ENCODE peak calls at places on chromosomes 13 and 19, in seven cellular contexts. One of them, this sample, is unnamed. For H3K9me3, the result is how much of the 10 kb centered on the place peaks cover.

GRCh38 chr13:43686557-43686956 is 100.2 kb downstream of the ENOX1 start:
- DNase-seq in ovary: peak
- DNase-seq in PC-9: no peak
- DNase-seq in Caco-2: peak
- DNase-seq in sigmoid colon: peak
- DNase-seq in CD8-positive, alpha-beta memory T cell: no peak
- DNase-seq in transverse colon: no peak
- DNase-seq in this sample: peak

GRCh38 chr19:43505186-43505456 is 575 bp upstream of the PHLDB3 start:
- DNase-seq in ovary: no peak
- DNase-seq in PC-9: no peak
- DNase-seq in Caco-2: no peak
- DNase-seq in sigmoid colon: no peak
- DNase-seq in CD8-positive, alpha-beta memory T cell: no peak
- DNase-seq in transverse colon: no peak
- DNase-seq in this sample: no peak

GRCh38 chr13:26476111-26476743 is 81.3 kb upstream of the WASF3 start:
- DNase-seq in ovary: no peak
- DNase-seq in PC-9: no peak
- DNase-seq in Caco-2: no peak
- DNase-seq in sigmoid colon: no peak
- DNase-seq in CD8-positive, alpha-beta memory T cell: no peak
- DNase-seq in transverse colon: no peak
- DNase-seq in this sample: peak

GRCh38 chr19:10769533-10770491 is 51.9 kb downstream of the DNM2 start:
- DNase-seq in ovary: peak
- DNase-seq in PC-9: no peak
- DNase-seq in Caco-2: no peak
- DNase-seq in sigmoid colon: peak
- DNase-seq in CD8-positive, alpha-beta memory T cell: no peak
- DNase-seq in transverse colon: peak
- DNase-seq in this sample: peak

GRCh38 chr19:16078311-16078758 is 2.0 kb downstream of the TPM4 start:
- DNase-seq in ovary: no peak
- DNase-seq in PC-9: no peak
- DNase-seq in Caco-2: no peak
- DNase-seq in sigmoid colon: peak
- DNase-seq in CD8-positive, alpha-beta memory T cell: no peak
- DNase-seq in transverse colon: peak
- DNase-seq in this sample: no peak

GRCh38 chr13:94860981-94861407 is 148.6 kb upstream of the SOX21 start:
- DNase-seq in ovary: no peak
- DNase-seq in PC-9: no peak
- DNase-seq in Caco-2: no peak
- DNase-seq in sigmoid colon: no peak
- DNase-seq in CD8-positive, alpha-beta memory T cell: no peak
- DNase-seq in transverse colon: no peak
- DNase-seq in this sample: no peak

GRCh38 chr13:39618546-39618945 is 15.6 kb upstream of the LHFPL6 start:
- DNase-seq in ovary: no peak
- DNase-seq in PC-9: no peak
- DNase-seq in Caco-2: no peak
- DNase-seq in sigmoid colon: no peak
- DNase-seq in CD8-positive, alpha-beta memory T cell: no peak
- DNase-seq in transverse colon: no peak
- DNase-seq in this sample: no peak

GRCh38 chr13:23549724-23550123 is 20.5 kb upstream of the TNFRSF19 start:
- DNase-seq in ovary: no peak
- DNase-seq in PC-9: no peak
- DNase-seq in Caco-2: no peak
- DNase-seq in sigmoid colon: no peak
- DNase-seq in CD8-positive, alpha-beta memory T cell: no peak
- DNase-seq in transverse colon: no peak
- DNase-seq in this sample: no peak

GRCh38 chr13:27283906-27284523 is 13.4 kb downstream of the RASL11A start:
- DNase-seq in ovary: no peak
- DNase-seq in PC-9: peak
- DNase-seq in Caco-2: no peak
- DNase-seq in sigmoid colon: no peak
- DNase-seq in CD8-positive, alpha-beta memory T cell: no peak
- DNase-seq in transverse colon: peak
- DNase-seq in this sample: no peak

GRCh38 chr13:31014461-31014860 is 82.0 kb downstream of the TEX26 start:
- DNase-seq in ovary: no peak
- DNase-seq in PC-9: no peak
- DNase-seq in Caco-2: no peak
- DNase-seq in sigmoid colon: no peak
- DNase-seq in CD8-positive, alpha-beta memory T cell: no peak
- DNase-seq in transverse colon: no peak
- DNase-seq in this sample: no peak

GRCh38 chr19:38433268-38433733 is at the start of gene RYR1:
- DNase-seq in ovary: no peak
- DNase-seq in PC-9: no peak
- DNase-seq in Caco-2: no peak
- DNase-seq in sigmoid colon: no peak
- DNase-seq in CD8-positive, alpha-beta memory T cell: no peak
- DNase-seq in transverse colon: peak
- DNase-seq in this sample: peak

GRCh38 chr13:49610176-49610575 is 18.1 kb upstream of the ARL11 start:
- DNase-seq in ovary: no peak
- DNase-seq in PC-9: no peak
- DNase-seq in Caco-2: no peak
- DNase-seq in sigmoid colon: no peak
- DNase-seq in CD8-positive, alpha-beta memory T cell: no peak
- DNase-seq in transverse colon: no peak
- DNase-seq in this sample: no peak

GRCh38 chr19:13104848-13105646 is 2.4 kb upstream of the LYL1 start:
- DNase-seq in ovary: no peak
- DNase-seq in PC-9: no peak
- DNase-seq in Caco-2: no peak
- DNase-seq in sigmoid colon: no peak
- DNase-seq in CD8-positive, alpha-beta memory T cell: no peak
- DNase-seq in transverse colon: no peak
- DNase-seq in this sample: no peak

GRCh38 chr19:7515091-7515470 is 822 bp upstream of the ZNF358 start:
- DNase-seq in ovary: peak
- DNase-seq in PC-9: no peak
- DNase-seq in Caco-2: no peak
- DNase-seq in sigmoid colon: peak
- DNase-seq in CD8-positive, alpha-beta memory T cell: no peak
- DNase-seq in transverse colon: peak
- DNase-seq in this sample: no peak

GRCh38 chr13:90443268-90443667 is 904.2 kb upstream of the MIR17HG start:
- DNase-seq in ovary: no peak
- DNase-seq in PC-9: no peak
- DNase-seq in Caco-2: no peak
- DNase-seq in sigmoid colon: no peak
- DNase-seq in CD8-positive, alpha-beta memory T cell: no peak
- DNase-seq in transverse colon: no peak
- DNase-seq in this sample: no peak

GRCh38 chr19:1651061-1651547 is 1.3 kb downstream of the TCF3 start:
- DNase-seq in ovary: no peak
- DNase-seq in PC-9: no peak
- DNase-seq in Caco-2: no peak
- DNase-seq in sigmoid colon: peak
- DNase-seq in CD8-positive, alpha-beta memory T cell: peak
- DNase-seq in transverse colon: peak
- DNase-seq in this sample: no peak

GRCh38 chr13:49403966-49404365 is 39.9 kb downstream of the CAB39L start:
- DNase-seq in ovary: no peak
- DNase-seq in PC-9: no peak
- DNase-seq in Caco-2: no peak
- DNase-seq in sigmoid colon: no peak
- DNase-seq in CD8-positive, alpha-beta memory T cell: no peak
- DNase-seq in transverse colon: no peak
- DNase-seq in this sample: no peak

GRCh38 chr13:105144020-105144419 is 1391.4 kb downstream of the EFNB2 start:
- DNase-seq in ovary: no peak
- DNase-seq in PC-9: no peak
- DNase-seq in Caco-2: no peak
- DNase-seq in sigmoid colon: no peak
- DNase-seq in CD8-positive, alpha-beta memory T cell: no peak
- DNase-seq in transverse colon: no peak
- DNase-seq in this sample: no peak

GRCh38 chr13:96338030-96338429 is 248.1 kb downstream of the HS6ST3 start:
- DNase-seq in ovary: no peak
- DNase-seq in PC-9: no peak
- DNase-seq in Caco-2: no peak
- DNase-seq in sigmoid colon: no peak
- DNase-seq in CD8-positive, alpha-beta memory T cell: no peak
- DNase-seq in transverse colon: no peak
- DNase-seq in this sample: no peak

GRCh38 chr19:45469835-45470146 is 2.0 kb downstream of the FOSB start:
- DNase-seq in ovary: no peak
- DNase-seq in PC-9: peak
- DNase-seq in Caco-2: no peak
- DNase-seq in sigmoid colon: no peak
- DNase-seq in CD8-positive, alpha-beta memory T cell: no peak
- DNase-seq in transverse colon: peak
- DNase-seq in this sample: no peak

GRCh38 chr13:95784161-95784880 is 107.4 kb downstream of the DNAJC3 start:
- DNase-seq in ovary: no peak
- DNase-seq in PC-9: no peak
- DNase-seq in Caco-2: no peak
- DNase-seq in sigmoid colon: no peak
- DNase-seq in CD8-positive, alpha-beta memory T cell: no peak
- DNase-seq in transverse colon: no peak
- DNase-seq in this sample: no peak

GRCh38 chr19:2051771-2052704 is 994 bp upstream of the MKNK2 start:
- DNase-seq in ovary: peak
- DNase-seq in PC-9: no peak
- DNase-seq in Caco-2: no peak
- DNase-seq in sigmoid colon: peak
- DNase-seq in CD8-positive, alpha-beta memory T cell: peak
- DNase-seq in transverse colon: peak
- DNase-seq in this sample: peak

GRCh38 chr19:27892500-27892899 is 1320.5 kb downstream of the UQCRFS1 start:
- DNase-seq in ovary: no peak
- DNase-seq in PC-9: no peak
- DNase-seq in Caco-2: no peak
- DNase-seq in sigmoid colon: no peak
- DNase-seq in CD8-positive, alpha-beta memory T cell: no peak
- DNase-seq in transverse colon: no peak
- DNase-seq in this sample: no peak

GRCh38 chr19:27890696-27891095 is 1322.3 kb downstream of the UQCRFS1 start:
- DNase-seq in ovary: no peak
- DNase-seq in PC-9: no peak
- DNase-seq in Caco-2: no peak
- DNase-seq in sigmoid colon: no peak
- DNase-seq in CD8-positive, alpha-beta memory T cell: no peak
- DNase-seq in transverse colon: no peak
- DNase-seq in this sample: no peak

GRCh38 chr19:27890206-27890605 is 1322.7 kb downstream of the UQCRFS1 start:
- DNase-seq in ovary: no peak
- DNase-seq in PC-9: no peak
- DNase-seq in Caco-2: no peak
- DNase-seq in sigmoid colon: no peak
- DNase-seq in CD8-positive, alpha-beta memory T cell: no peak
- DNase-seq in transverse colon: no peak
- DNase-seq in this sample: no peak

GRCh38 chr19:27889156-27889555 is 1323.8 kb downstream of the UQCRFS1 start:
- DNase-seq in ovary: no peak
- DNase-seq in PC-9: no peak
- DNase-seq in Caco-2: no peak
- DNase-seq in sigmoid colon: no peak
- DNase-seq in CD8-positive, alpha-beta memory T cell: no peak
- DNase-seq in transverse colon: no peak
- DNase-seq in this sample: no peak

GRCh38 chr19:27891411-27891810 is 1321.5 kb downstream of the UQCRFS1 start:
- DNase-seq in ovary: no peak
- DNase-seq in PC-9: no peak
- DNase-seq in Caco-2: no peak
- DNase-seq in sigmoid colon: no peak
- DNase-seq in CD8-positive, alpha-beta memory T cell: no peak
- DNase-seq in transverse colon: no peak
- DNase-seq in this sample: no peak
- H3K9me3 ChIP-seq in ovary: under half
- H3K9me3 ChIP-seq in PC-9: under half
- H3K9me3 ChIP-seq in Caco-2: under half
- H3K9me3 ChIP-seq in sigmoid colon: under half
- H3K9me3 ChIP-seq in CD8-positive, alpha-beta memory T cell: under half
- H3K9me3 ChIP-seq in transverse colon: under half
- H3K9me3 ChIP-seq in this sample: under half

DNA sequence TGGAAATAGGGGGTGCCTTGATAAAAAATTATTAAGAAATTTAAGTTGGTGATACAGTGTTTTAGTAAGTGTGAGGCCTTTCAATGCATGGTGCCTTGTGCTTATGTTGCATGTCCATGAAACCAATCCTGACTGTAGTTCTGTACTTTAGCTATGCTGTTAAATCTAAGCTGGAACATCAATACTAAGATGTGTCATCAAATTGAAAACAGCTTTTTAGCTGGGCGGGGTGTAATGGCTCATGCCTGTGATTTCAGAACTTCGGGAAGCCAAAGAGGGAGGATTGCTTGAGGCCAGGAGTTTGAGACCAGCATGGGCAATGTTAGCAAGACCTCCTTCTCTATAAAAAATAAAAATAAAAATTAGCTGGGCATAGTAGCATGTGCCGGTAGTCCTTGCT is 930.3 kb upstream of the PCDH9 start:
- DNase-seq in ovary: no peak
- DNase-seq in PC-9: no peak
- DNase-seq in Caco-2: no peak
- DNase-seq in sigmoid colon: no peak
- DNase-seq in CD8-positive, alpha-beta memory T cell: no peak
- DNase-seq in transverse colon: no peak
- DNase-seq in this sample: no peak
- H3K4me3 ChIP-seq in ovary: no peak
- H3K4me3 ChIP-seq in PC-9: no peak
- H3K4me3 ChIP-seq in Caco-2: no peak
- H3K4me3 ChIP-seq in sigmoid colon: no peak
- H3K4me3 ChIP-seq in CD8-positive, alpha-beta memory T cell: no peak
- H3K4me3 ChIP-seq in transverse colon: no peak
- H3K4me3 ChIP-seq in this sample: no peak

GRCh38 chr19:27654266-27654990 is 1558.5 kb downstream of the UQCRFS1 start:
- DNase-seq in ovary: no peak
- DNase-seq in PC-9: no peak
- DNase-seq in Caco-2: no peak
- DNase-seq in sigmoid colon: no peak
- DNase-seq in CD8-positive, alpha-beta memory T cell: no peak
- DNase-seq in transverse colon: no peak
- DNase-seq in this sample: no peak
- H3K9me3 ChIP-seq in ovary: under half
- H3K9me3 ChIP-seq in PC-9: under half
- H3K9me3 ChIP-seq in Caco-2: under half
- H3K9me3 ChIP-seq in sigmoid colon: under half
- H3K9me3 ChIP-seq in CD8-positive, alpha-beta memory T cell: under half
- H3K9me3 ChIP-seq in transverse colon: under half
- H3K9me3 ChIP-seq in this sample: under half

DNA sequence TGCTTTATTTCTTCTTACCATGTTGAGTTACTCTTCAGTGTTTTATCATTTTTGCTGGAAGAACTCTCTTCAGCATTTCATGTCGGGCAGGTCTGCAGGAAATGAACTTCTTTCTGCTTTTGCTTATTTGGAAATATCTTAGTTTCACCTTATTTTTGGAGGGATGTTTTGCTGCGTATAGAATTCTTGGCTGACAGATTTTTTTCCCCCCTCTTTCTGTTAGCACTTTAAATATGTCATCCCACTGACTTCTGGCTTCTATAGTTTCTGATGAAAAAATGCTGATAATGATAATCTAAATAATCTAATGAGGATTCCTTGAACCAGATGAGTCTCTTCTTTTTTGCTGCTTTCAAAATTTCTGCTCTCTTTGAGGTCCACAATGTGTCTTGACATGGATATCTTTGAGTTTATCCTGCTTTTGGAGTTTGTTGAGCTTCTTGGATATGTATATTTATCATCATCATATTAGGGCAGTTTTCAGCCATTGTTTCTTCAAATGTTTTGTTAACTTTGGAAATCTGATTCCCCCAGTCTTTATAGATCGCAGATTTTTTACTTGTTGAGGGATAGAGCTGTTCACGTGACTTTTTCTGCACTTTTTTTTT is 20.4 kb downstream of the ZMYM2 start:
- DNase-seq in ovary: no peak
- DNase-seq in PC-9: no peak
- DNase-seq in Caco-2: no peak
- DNase-seq in sigmoid colon: no peak
- DNase-seq in CD8-positive, alpha-beta memory T cell: no peak
- DNase-seq in transverse colon: no peak
- DNase-seq in this sample: no peak
- H3K4me3 ChIP-seq in ovary: no peak
- H3K4me3 ChIP-seq in PC-9: no peak
- H3K4me3 ChIP-seq in Caco-2: no peak
- H3K4me3 ChIP-seq in sigmoid colon: no peak
- H3K4me3 ChIP-seq in CD8-positive, alpha-beta memory T cell: no peak
- H3K4me3 ChIP-seq in transverse colon: no peak
- H3K4me3 ChIP-seq in this sample: no peak